ENCODE peak calls at places on chromosomes 3 and 15, in six cellular contexts. Z, R, X, I, U and D are unnamed samples.

GRCh38 chr15:75948761-75949296 is 45.2 kb downstream of the FBXO22 start:
- DNase-seq in Z (no peak), R (no peak), X (no peak), I (no peak), U (no peak), D (no peak)

GRCh38 chr3:53384465-53385277 is 37.3 kb upstream of the DCP1A start:
- DNase-seq in Z (no peak), R (no peak), X (no peak), I (no peak), U (no peak), D (no peak)

GRCh38 chr3:45688882-45689786 is at the start of gene SACM1L:
- DNase-seq in Z (peak), R (peak), X (peak), I (peak), U (peak), D (peak)

GRCh38 chr15:43792761-43793493 is 807 bp downstream of the SERF2 start:
- DNase-seq in Z (peak), R (peak), X (peak), I (no peak), U (no peak), D (peak)

GRCh38 chr3:113151475-113152031 is 59.8 kb upstream of the BOC start:
- DNase-seq in Z (peak), R (no peak), X (no peak), I (no peak), U (peak), D (no peak)

GRCh38 chr3:55662683-55663082 is 175.6 kb upstream of the WNT5A start:
- DNase-seq in Z (no peak), R (peak), X (no peak), I (no peak), U (no peak), D (peak)

GRCh38 chr3:38165722-38166387 is 518 bp downstream of the OXSR1 start:
- DNase-seq in Z (no peak), R (peak), X (no peak), I (no peak), U (peak), D (no peak)

GRCh38 chr15:69145694-69146492 is 14.5 kb upstream of the GLCE start:
- DNase-seq in Z (no peak), R (no peak), X (no peak), I (no peak), U (no peak), D (peak)

GRCh38 chr3:144529562-144529961 is 557.9 kb downstream of the DIPK2A start:
- DNase-seq in Z (no peak), R (no peak), X (no peak), I (no peak), U (no peak), D (peak)

GRCh38 chr3:45137656-45138181 is 8.5 kb downstream of the CDCP1 start:
- DNase-seq in Z (no peak), R (no peak), X (no peak), I (no peak), U (no peak), D (peak)

GRCh38 chr15:49215768-49216739 is 46.0 kb downstream of the GALK2 start:
- DNase-seq in Z (no peak), R (peak), X (no peak), I (no peak), U (no peak), D (peak)

GRCh38 chr3:133474251-133474801 is 74.5 kb downstream of the BFSP2 start:
- DNase-seq in Z (peak), R (no peak), X (no peak), I (no peak), U (peak), D (peak)

GRCh38 chr3:42122261-42123011 is 31.3 kb downstream of the TRAK1 start:
- DNase-seq in Z (no peak), R (peak), X (no peak), I (no peak), U (peak), D (no peak)

GRCh38 chr3:195352895-195353488 is 82.0 kb upstream of the XXYLT1 start:
- DNase-seq in Z (no peak), R (peak), X (no peak), I (no peak), U (no peak), D (peak)